ENCODE peak calls at places on chromosomes 11 and 22, in nine cellular contexts. One of them, this sample, is unnamed.

GRCh38 chr11:35461917-35462316 is 42.6 kb upstream of the SLC1A2 start:
- DNase-seq in fibroblast of gingiva: no peak
- DNase-seq in pancreas: no peak
- DNase-seq in SK-N-SH: no peak
- DNase-seq in stimulated activated CD8-positive, alpha-beta memory T cell treated with anti-CD3 and anti-CD28 coated beads, Interleukin-2, amount 100 ng/mL, for 1 hour: no peak
- DNase-seq in memory B cell: no peak
- DNase-seq in heart left ventricle: no peak
- DNase-seq in activated CD4-positive, alpha-beta T cell treated with anti-CD3 and anti-CD28 coated beads, Interleukin-2, amount 50 U/mL, for 1 hour: no peak
- DNase-seq in EH: no peak
- DNase-seq in this sample: no peak

GRCh38 chr11:31641477-31642062 is 132.0 kb downstream of the ELP4 start:
- DNase-seq in fibroblast of gingiva: peak
- DNase-seq in pancreas: no peak
- DNase-seq in stimulated activated CD8-positive, alpha-beta memory T cell treated with anti-CD3 and anti-CD28 coated beads, Interleukin-2, amount 100 ng/mL, for 1 hour: no peak
- DNase-seq in SK-N-SH: peak
- DNase-seq in heart left ventricle: no peak
- DNase-seq in activated CD4-positive, alpha-beta T cell treated with anti-CD3 and anti-CD28 coated beads, Interleukin-2, amount 50 U/mL, for 1 hour: no peak
- DNase-seq in EH: peak
- DNase-seq in memory B cell: no peak
- DNase-seq in this sample: no peak

GRCh38 chr22:39188809-39189208 is 36.3 kb upstream of the CBX7 start:
- DNase-seq in heart left ventricle: no peak
- DNase-seq in fibroblast of gingiva: no peak
- DNase-seq in activated CD4-positive, alpha-beta T cell treated with anti-CD3 and anti-CD28 coated beads, Interleukin-2, amount 50 U/mL, for 1 hour: no peak
- DNase-seq in pancreas: no peak
- DNase-seq in EH: no peak
- DNase-seq in SK-N-SH: no peak
- DNase-seq in memory B cell: no peak
- DNase-seq in stimulated activated CD8-positive, alpha-beta memory T cell treated with anti-CD3 and anti-CD28 coated beads, Interleukin-2, amount 100 ng/mL, for 1 hour: no peak
- DNase-seq in this sample: no peak

GRCh38 chr22:46346680-46347405 is 11.3 kb downstream of the TRMU start:
- DNase-seq in fibroblast of gingiva: no peak
- DNase-seq in heart left ventricle: peak
- DNase-seq in SK-N-SH: no peak
- DNase-seq in memory B cell: no peak
- DNase-seq in stimulated activated CD8-positive, alpha-beta memory T cell treated with anti-CD3 and anti-CD28 coated beads, Interleukin-2, amount 100 ng/mL, for 1 hour: no peak
- DNase-seq in EH: no peak
- DNase-seq in pancreas: peak
- DNase-seq in activated CD4-positive, alpha-beta T cell treated with anti-CD3 and anti-CD28 coated beads, Interleukin-2, amount 50 U/mL, for 1 hour: no peak
- DNase-seq in this sample: no peak

GRCh38 chr11:2305140-2305861 is 3.5 kb downstream of the TSPAN32 start:
- DNase-seq in stimulated activated CD8-positive, alpha-beta memory T cell treated with anti-CD3 and anti-CD28 coated beads, Interleukin-2, amount 100 ng/mL, for 1 hour: peak
- DNase-seq in activated CD4-positive, alpha-beta T cell treated with anti-CD3 and anti-CD28 coated beads, Interleukin-2, amount 50 U/mL, for 1 hour: peak
- DNase-seq in heart left ventricle: peak
- DNase-seq in pancreas: peak
- DNase-seq in fibroblast of gingiva: peak
- DNase-seq in memory B cell: peak
- DNase-seq in EH: peak
- DNase-seq in SK-N-SH: peak
- DNase-seq in this sample: peak

GRCh38 chr11:72446929-72447753 is 12.8 kb upstream of the CLPB start:
- DNase-seq in heart left ventricle: no peak
- DNase-seq in activated CD4-positive, alpha-beta T cell treated with anti-CD3 and anti-CD28 coated beads, Interleukin-2, amount 50 U/mL, for 1 hour: no peak
- DNase-seq in EH: peak
- DNase-seq in memory B cell: no peak
- DNase-seq in fibroblast of gingiva: peak
- DNase-seq in SK-N-SH: peak
- DNase-seq in pancreas: no peak
- DNase-seq in stimulated activated CD8-positive, alpha-beta memory T cell treated with anti-CD3 and anti-CD28 coated beads, Interleukin-2, amount 100 ng/mL, for 1 hour: no peak
- DNase-seq in this sample: no peak

GRCh38 chr22:35376728-35377472 is 4.0 kb upstream of the HMOX1 start:
- DNase-seq in pancreas: peak
- DNase-seq in stimulated activated CD8-positive, alpha-beta memory T cell treated with anti-CD3 and anti-CD28 coated beads, Interleukin-2, amount 100 ng/mL, for 1 hour: no peak
- DNase-seq in fibroblast of gingiva: peak
- DNase-seq in activated CD4-positive, alpha-beta T cell treated with anti-CD3 and anti-CD28 coated beads, Interleukin-2, amount 50 U/mL, for 1 hour: no peak
- DNase-seq in heart left ventricle: peak
- DNase-seq in memory B cell: peak
- DNase-seq in EH: peak
- DNase-seq in SK-N-SH: no peak
- DNase-seq in this sample: peak

GRCh38 chr22:41848468-41848867 is 15.6 kb downstream of the SREBF2 start:
- DNase-seq in stimulated activated CD8-positive, alpha-beta memory T cell treated with anti-CD3 and anti-CD28 coated beads, Interleukin-2, amount 100 ng/mL, for 1 hour: no peak
- DNase-seq in activated CD4-positive, alpha-beta T cell treated with anti-CD3 and anti-CD28 coated beads, Interleukin-2, amount 50 U/mL, for 1 hour: no peak
- DNase-seq in pancreas: no peak
- DNase-seq in EH: no peak
- DNase-seq in fibroblast of gingiva: no peak
- DNase-seq in SK-N-SH: no peak
- DNase-seq in heart left ventricle: no peak
- DNase-seq in memory B cell: no peak
- DNase-seq in this sample: no peak

GRCh38 chr11:73113426-73113825 is 28.7 kb downstream of the FCHSD2 start:
- DNase-seq in SK-N-SH: no peak
- DNase-seq in memory B cell: no peak
- DNase-seq in pancreas: no peak
- DNase-seq in fibroblast of gingiva: no peak
- DNase-seq in stimulated activated CD8-positive, alpha-beta memory T cell treated with anti-CD3 and anti-CD28 coated beads, Interleukin-2, amount 100 ng/mL, for 1 hour: no peak
- DNase-seq in EH: no peak
- DNase-seq in activated CD4-positive, alpha-beta T cell treated with anti-CD3 and anti-CD28 coated beads, Interleukin-2, amount 50 U/mL, for 1 hour: no peak
- DNase-seq in heart left ventricle: no peak
- DNase-seq in this sample: no peak

GRCh38 chr11:114192841-114193389 is 103.3 kb upstream of the NNMT start:
- DNase-seq in EH: peak
- DNase-seq in stimulated activated CD8-positive, alpha-beta memory T cell treated with anti-CD3 and anti-CD28 coated beads, Interleukin-2, amount 100 ng/mL, for 1 hour: no peak
- DNase-seq in heart left ventricle: no peak
- DNase-seq in activated CD4-positive, alpha-beta T cell treated with anti-CD3 and anti-CD28 coated beads, Interleukin-2, amount 50 U/mL, for 1 hour: no peak
- DNase-seq in memory B cell: no peak
- DNase-seq in fibroblast of gingiva: peak
- DNase-seq in pancreas: no peak
- DNase-seq in SK-N-SH: no peak
- DNase-seq in this sample: no peak

GRCh38 chr22:25940479-25940878 is 198.5 kb downstream of the MYO18B start:
- DNase-seq in EH: no peak
- DNase-seq in pancreas: no peak
- DNase-seq in SK-N-SH: no peak
- DNase-seq in heart left ventricle: no peak
- DNase-seq in memory B cell: no peak
- DNase-seq in fibroblast of gingiva: no peak
- DNase-seq in stimulated activated CD8-positive, alpha-beta memory T cell treated with anti-CD3 and anti-CD28 coated beads, Interleukin-2, amount 100 ng/mL, for 1 hour: no peak
- DNase-seq in activated CD4-positive, alpha-beta T cell treated with anti-CD3 and anti-CD28 coated beads, Interleukin-2, amount 50 U/mL, for 1 hour: no peak
- DNase-seq in this sample: no peak

This sample was measured in ovary.